ENCODE peak calls at places on chromosomes 4 and X, in seven cellular contexts. P is IMR-90, R is H9, V is mesenchymal stem cell, X is neuronal stem cell, H is H1, C is trophoblast cell. M is an unnamed sample. For H3K4me1, the result is how much of the 10 kb centered on the place peaks cover.

GRCh38 chr4:58265734-58266133 is 1155.5 kb upstream of the IGFBP7 start:
- DNase-seq in P (no peak), R (no peak), V (no peak), X (no peak), H (no peak), C (no peak), M (no peak)

GRCh38 chr4:114132830-114133229 is 153.4 kb upstream of the ARSJ start:
- DNase-seq in P (no peak), R (no peak), V (peak), X (no peak), H (no peak), C (no peak), M (peak)

GRCh38 chr4:80138556-80139538 is 58.5 kb upstream of the PRDM8 start:
- DNase-seq in P (peak), R (no peak), V (no peak), X (no peak), H (no peak), C (peak), M (no peak)

GRCh38 chr4:115781528-115782146 is 668.2 kb upstream of the NDST4 start:
- DNase-seq in P (no peak), R (no peak), V (no peak), X (no peak), H (no peak), C (peak), M (no peak)

GRCh38 chr4:70544279-70544870 is 26.0 kb downstream of the AMTN start:
- DNase-seq in P (peak), R (no peak), V (peak), X (peak), H (no peak), C (peak), M (peak)

GRCh38 chr4:64940698-64941097 is 531.4 kb upstream of the TECRL start:
- DNase-seq in P (no peak), R (no peak), V (peak), X (no peak), H (no peak), C (no peak), M (no peak)

GRCh38 chr4:109873791-109874514 is 26.0 kb downstream of the LRIT3 start:
- DNase-seq in P (peak), R (no peak), V (no peak), X (no peak), H (no peak), C (peak), M (no peak)

GRCh38 chr4:26124753-26125236 is 196.0 kb upstream of the RBPJ start:
- DNase-seq in P (peak), R (no peak), V (peak), X (no peak), H (no peak), C (no peak), M (peak)

GRCh38 chrX:26747877-26748276 is 531.9 kb downstream of the MAGEB5 start:
- DNase-seq in P (no peak), R (no peak), V (no peak), X (no peak), H (no peak), C (no peak), M (no peak)

GRCh38 chr4:83771113-83771705 is 235.3 kb downstream of the GPAT3 start:
- DNase-seq in P (peak), R (peak), V (peak), X (peak), H (peak), C (peak), M (peak)

GRCh38 chr4:173666-174314 is 49.5 kb downstream of the ZNF718 start:
- DNase-seq in P (no peak), R (no peak), V (no peak), X (no peak), H (no peak), C (peak), M (peak)

GRCh38 chrX:149825424-149825823 is 43.7 kb downstream of the MAGEA9 start:
- DNase-seq in P (no peak), R (peak), V (peak), X (no peak), H (peak), C (peak), M (peak)

GRCh38 chr4:109977854-109978501 is 65.3 kb downstream of the EGF start:
- DNase-seq in P (peak), R (no peak), V (peak), X (no peak), H (no peak), C (peak), M (peak)

GRCh38 chrX:134806707-134807038 is 148.4 kb upstream of the PLAC1 start:
- DNase-seq in P (no peak), R (no peak), V (no peak), X (no peak), H (no peak), C (no peak), M (no peak)

GRCh38 chrX:115665122-115665521 is 104.1 kb downstream of the PLS3 start:
- DNase-seq in P (no peak), R (no peak), V (no peak), X (no peak), H (no peak), C (no peak), M (no peak)

GRCh38 chrX:37509349-37509748 is 62.1 kb upstream of the LANCL3 start:
- DNase-seq in P (no peak), R (no peak), V (no peak), X (no peak), H (no peak), C (no peak), M (peak)

GRCh38 chr4:74374561-74375327 is 9.8 kb downstream of the EREG start:
- DNase-seq in P (peak), R (no peak), V (peak), X (no peak), H (no peak), C (peak), M (no peak)

GRCh38 chr4:4420421-4420820 is 33.5 kb downstream of the NSG1 start:
- DNase-seq in P (no peak), R (no peak), V (no peak), X (no peak), H (no peak), C (no peak), M (no peak)

GRCh38 chrX:16188687-16189086 is 21.4 kb downstream of the MAGEB17 start:
- DNase-seq in P (peak), R (no peak), V (no peak), X (no peak), H (no peak), C (no peak), M (no peak)

GRCh38 chr4:42398448-42399355 is 1.4 kb downstream of the SHISA3 start:
- DNase-seq in P (no peak), R (peak), V (no peak), X (peak), H (peak), C (no peak), M (peak)

GRCh38 chrX:45518552-45518951 is 317.9 kb upstream of the DIPK2B start:
- DNase-seq in P (no peak), R (no peak), V (no peak), X (no peak), H (no peak), C (no peak), M (no peak)

GRCh38 chrX:27555514-27555913 is 34.6 kb upstream of the DCAF8L2 start:
- DNase-seq in P (peak), R (no peak), V (peak), X (peak), H (no peak), C (peak), M (peak)

GRCh38 chrX:53262918-53263394 is 18.4 kb downstream of the IQSEC2 start:
- DNase-seq in P (peak), R (no peak), V (peak), X (no peak), H (no peak), C (peak), M (no peak)

GRCh38 chr4:140720387-140721087 is 35.6 kb downstream of the TBC1D9 start:
- DNase-seq in P (no peak), R (no peak), V (no peak), X (no peak), H (no peak), C (peak), M (no peak)

GRCh38 chrX:103253608-103254007 is 1.3 kb downstream of the TCEAL8 start:
- DNase-seq in P (no peak), R (no peak), V (peak), X (no peak), H (no peak), C (peak), M (peak)

GRCh38 chr4:108247511-108248088 is 78.9 kb upstream of the LEF1 start:
- DNase-seq in P (no peak), R (peak), V (peak), X (peak), H (peak), C (no peak), M (no peak)

GRCh38 chrX:7215842-7216241 is 67.9 kb upstream of the PUDP start:
- DNase-seq in P (peak), R (no peak), V (no peak), X (no peak), H (no peak), C (peak), M (peak)

GRCh38 chr4:153335665-153336064 is 8.8 kb upstream of the MND1 start:
- DNase-seq in P (peak), R (no peak), V (peak), X (no peak), H (no peak), C (no peak), M (no peak)

GRCh38 chr4:185656467-185656890 is 121.2 kb upstream of the PDLIM3 start:
- DNase-seq in P (peak), R (peak), V (peak), X (peak), H (peak), C (peak), M (peak)

GRCh38 chrX:64427281-64427680 is 32.0 kb upstream of the MTMR8 start:
- DNase-seq in P (no peak), R (no peak), V (no peak), X (no peak), H (no peak), C (no peak), M (no peak)

GRCh38 chrX:135740683-135741149 is 27.3 kb downstream of the CT45A3 start:
- DNase-seq in P (no peak), R (peak), V (no peak), X (no peak), H (peak), C (peak), M (no peak)

GRCh38 chrX:13502590-13502989 is 66.8 kb upstream of the EGFL6 start:
- DNase-seq in P (no peak), R (no peak), V (no peak), X (no peak), H (no peak), C (no peak), M (no peak)

GRCh38 chr4:70829492-70829891 is 10.2 kb downstream of the GRSF1 start:
- DNase-seq in P (no peak), R (no peak), V (no peak), X (no peak), H (no peak), C (no peak), M (no peak)

GRCh38 chr4:5890063-5890727 is 2.7 kb downstream of the CRMP1 start:
- DNase-seq in P (peak), R (peak), V (peak), X (peak), H (peak), C (no peak), M (peak)

GRCh38 chrX:134580947-134581346 is 77.3 kb downstream of the PLAC1 start:
- DNase-seq in P (peak), R (no peak), V (no peak), X (no peak), H (no peak), C (peak), M (no peak)

GRCh38 chrX:329291-329910 is 10.8 kb upstream of the GTPBP6 start:
- DNase-seq in P (no peak), R (no peak), V (no peak), X (no peak), H (no peak), C (no peak), M (no peak)

GRCh38 chrX:18415386-18415785 is 10.0 kb upstream of the CDKL5 start:
- DNase-seq in P (peak), R (no peak), V (peak), X (no peak), H (no peak), C (no peak), M (no peak)

GRCh38 chr4:180665994-180666818 is 1577.0 kb upstream of the TENM3 start:
- DNase-seq in P (peak), R (peak), V (peak), X (peak), H (no peak), C (peak), M (peak)

GRCh38 chr4:33850503-33850902 is 2393.8 kb downstream of the ARAP2 start:
- DNase-seq in P (no peak), R (no peak), V (no peak), X (no peak), H (no peak), C (no peak), M (no peak)

GRCh38 chrX:126770179-126770578 is 49.4 kb upstream of the PRR32 start:
- DNase-seq in P (no peak), R (no peak), V (no peak), X (peak), H (no peak), C (peak), M (peak)

GRCh38 chr4:7051905-7052304 is 8.7 kb downstream of the TADA2B start:
- DNase-seq in P (no peak), R (no peak), V (no peak), X (no peak), H (no peak), C (no peak), M (no peak)
- H4K8ac ChIP-seq in P (no peak), R (no peak), V (no peak), X (no peak), H (no peak), C (no peak), M (no peak)

DNA sequence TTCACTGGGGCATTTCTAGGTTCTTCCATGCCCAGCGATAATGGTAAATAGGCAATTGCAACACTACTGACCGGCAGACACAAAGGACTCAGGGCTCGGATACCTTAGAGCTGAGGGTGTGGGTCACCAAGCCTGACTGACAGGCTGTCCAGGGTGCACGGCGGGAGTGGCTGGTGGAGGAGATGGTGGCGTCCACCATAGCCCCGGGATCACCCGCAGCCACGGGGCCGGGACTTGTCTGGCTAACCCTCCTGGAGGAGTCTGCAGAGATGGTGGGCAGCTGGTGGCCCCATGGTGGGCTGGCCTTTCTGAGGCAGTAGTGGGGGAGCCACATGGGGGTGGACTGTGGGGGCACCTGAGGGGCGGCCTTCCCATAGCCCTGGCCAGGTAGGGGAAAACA is 11.7 kb upstream of the ABLIM2 start:
- DNase-seq in P (no peak), R (no peak), V (no peak), X (no peak), H (no peak), C (peak), M (no peak)
- H3K4me1 ChIP-seq in P (under half), R (under half), V (under half), X (under half), H (under half), C (under half), M (under half)

DNA sequence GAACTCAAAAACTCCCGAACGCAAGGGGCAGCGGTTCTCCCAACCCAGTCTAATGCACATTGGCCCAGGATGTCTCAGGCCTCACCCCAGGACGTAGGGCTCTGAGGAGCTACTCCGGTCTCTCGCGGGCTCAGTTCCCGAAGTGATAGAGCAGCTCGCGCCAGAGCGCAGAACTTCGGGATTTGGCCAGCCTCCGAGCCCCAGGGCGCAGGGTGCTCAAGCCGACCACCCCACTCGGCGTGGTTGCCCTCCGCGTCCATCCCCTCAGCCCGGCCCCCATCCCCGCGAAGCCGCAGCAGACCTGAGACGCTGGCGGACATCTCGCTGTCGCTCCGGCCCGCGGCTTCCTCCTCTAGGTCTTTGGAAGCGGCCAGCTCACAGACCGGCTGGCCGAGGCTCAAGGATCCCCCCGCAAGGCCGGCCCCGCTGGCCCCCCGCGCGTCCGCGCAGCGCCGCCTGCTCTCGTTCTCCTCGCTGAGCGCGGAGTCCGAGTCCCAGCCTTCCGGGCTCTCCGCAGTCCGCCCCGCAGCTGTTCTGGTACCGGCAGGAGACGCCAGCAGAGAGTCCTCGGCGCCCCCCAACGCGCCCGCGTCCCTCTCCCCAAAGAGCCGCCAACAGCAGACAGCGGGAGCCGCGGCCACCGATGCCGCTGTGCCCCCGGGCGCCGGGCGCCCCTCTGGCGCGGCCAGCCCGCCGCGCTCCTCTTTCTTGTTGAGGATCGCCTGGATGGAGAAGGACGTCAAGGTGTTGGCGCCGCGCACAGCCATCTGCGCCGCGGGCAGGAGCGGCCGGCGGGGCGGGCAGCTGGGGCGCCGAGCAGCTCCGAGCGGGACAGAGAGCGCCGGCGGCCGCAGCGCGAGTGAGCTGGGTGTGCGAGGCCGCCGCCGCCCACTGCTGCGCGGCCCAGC is at the start of gene NKX3-2:
- DNase-seq in P (peak), R (no peak), V (peak), X (no peak), H (peak), C (peak), M (no peak)
- H3K4me2 ChIP-seq in P (peak), R (peak), V (peak), X (peak), H (peak), C (peak), M (peak)

DNA sequence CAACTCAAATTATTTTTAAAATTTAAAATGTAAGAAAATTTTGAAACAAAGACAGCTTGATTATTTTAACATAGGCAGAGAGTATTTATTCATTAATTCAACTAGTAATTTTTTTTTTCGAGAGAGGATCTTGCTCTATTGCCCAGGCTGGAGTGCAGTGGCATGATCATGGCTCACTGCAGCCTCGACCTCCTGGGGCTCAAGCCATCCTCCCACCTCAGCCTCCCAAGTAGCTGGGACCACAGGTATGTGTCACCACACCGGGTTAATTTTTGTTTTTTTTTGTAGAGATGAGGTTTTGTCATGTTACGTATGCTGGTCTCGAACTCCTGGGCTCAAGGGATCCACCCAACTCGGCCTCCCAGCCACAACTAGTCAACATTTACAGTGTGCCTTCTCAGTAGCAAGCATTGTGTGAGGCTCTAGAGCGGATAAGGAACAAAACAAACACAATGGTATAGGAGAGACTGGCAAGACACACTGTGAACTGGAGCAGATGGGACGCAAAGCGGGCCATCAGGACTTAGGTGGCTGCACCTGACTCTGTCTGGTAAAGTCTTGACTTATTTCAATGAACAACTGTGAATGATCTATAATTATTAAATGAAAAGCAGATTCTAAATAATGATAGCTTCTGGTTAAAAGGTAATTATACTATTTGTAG is 21.6 kb downstream of the SETD7 start:
- DNase-seq in P (no peak), R (no peak), V (no peak), X (no peak), H (no peak), C (no peak), M (no peak)
- H4K8ac ChIP-seq in P (no peak), R (no peak), V (no peak), X (no peak), H (no peak), C (no peak), M (no peak)

GRCh38 chr4:120916937-120917336 is 5.6 kb downstream of the PRDM5 start:
- DNase-seq in P (peak), R (no peak), V (peak), X (no peak), H (no peak), C (no peak), M (no peak)
- H3K4me1 ChIP-seq in P (under half), R (under half), V (under half), X (under half), H (under half), C (under half), M (under half)

DNA sequence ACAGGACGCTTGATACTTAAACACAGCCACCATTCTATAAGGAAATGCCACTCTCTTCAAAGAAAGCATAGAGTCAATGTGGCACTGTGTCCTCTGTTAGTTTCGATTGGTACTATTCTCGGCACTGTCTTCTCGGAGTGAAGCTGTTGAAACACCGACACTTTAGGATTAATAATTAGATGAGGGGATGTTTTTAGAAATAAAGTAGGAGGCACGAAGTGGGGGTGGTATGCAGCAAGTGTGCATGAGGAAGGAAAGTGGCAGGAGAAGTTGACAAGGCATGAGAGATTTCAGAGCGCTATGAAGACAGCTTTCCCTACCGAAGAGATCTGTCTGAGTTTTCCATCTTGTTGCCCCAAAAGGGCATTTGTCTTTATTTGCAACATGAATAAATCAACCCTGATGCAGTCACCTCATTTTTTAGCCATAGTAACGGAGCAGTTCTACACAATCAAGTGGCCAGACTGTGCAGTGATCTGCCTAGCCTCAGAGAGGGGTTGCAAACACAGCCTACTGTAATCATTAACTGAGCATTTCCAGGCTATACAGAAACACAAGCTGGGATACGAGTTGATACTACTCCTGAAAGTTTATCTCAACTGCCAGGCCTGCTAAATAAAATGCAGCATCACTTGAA is 8.3 kb downstream of the GPRIN3 start:
- DNase-seq in P (no peak), R (no peak), V (no peak), X (no peak), H (no peak), C (no peak), M (no peak)
- H3K4me2 ChIP-seq in P (no peak), R (no peak), V (no peak), X (no peak), H (no peak), C (no peak), M (no peak)